ENCODE peak calls at places on chromosomes 3 and 15, in four cellular contexts. S, I, B and O are unnamed samples.

GRCh38 chr15:38226867-38227266 is 25.8 kb upstream of the SPRED1 start:
- DNase-seq in S (peak), I (no peak), B (peak), O (no peak)

GRCh38 chr15:39599871-39600270 is 19.0 kb downstream of the THBS1 start:
- DNase-seq in S (peak), I (no peak), B (no peak), O (no peak)

GRCh38 chr3:102529452-102529851 is 94.6 kb downstream of the ZPLD1 start:
- DNase-seq in S (peak), I (peak), B (peak), O (peak)

GRCh38 chr15:85886345-85886935 is 91.7 kb upstream of the KLHL25 start:
- DNase-seq in S (no peak), I (no peak), B (no peak), O (no peak)

GRCh38 chr3:161070252-161070930 is 34.8 kb downstream of the B3GALNT1 start:
- DNase-seq in S (peak), I (no peak), B (no peak), O (peak)

GRCh38 chr3:188544012-188544411 is 390.1 kb downstream of the LPP start:
- DNase-seq in S (no peak), I (no peak), B (no peak), O (no peak)

GRCh38 chr15:59885832-59886231 is 118.3 kb upstream of the FOXB1 start:
- DNase-seq in S (no peak), I (no peak), B (peak), O (no peak)

GRCh38 chr15:33086500-33087141 is 107.9 kb downstream of the FMN1 start:
- DNase-seq in S (peak), I (no peak), B (peak), O (peak)

GRCh38 chr3:64143399-64144130 is 81.7 kb downstream of the PRICKLE2 start:
- DNase-seq in S (peak), I (no peak), B (no peak), O (no peak)

GRCh38 chr3:169604568-169604967 is 58.9 kb downstream of the MECOM start:
- DNase-seq in S (peak), I (peak), B (no peak), O (peak)

DNA sequence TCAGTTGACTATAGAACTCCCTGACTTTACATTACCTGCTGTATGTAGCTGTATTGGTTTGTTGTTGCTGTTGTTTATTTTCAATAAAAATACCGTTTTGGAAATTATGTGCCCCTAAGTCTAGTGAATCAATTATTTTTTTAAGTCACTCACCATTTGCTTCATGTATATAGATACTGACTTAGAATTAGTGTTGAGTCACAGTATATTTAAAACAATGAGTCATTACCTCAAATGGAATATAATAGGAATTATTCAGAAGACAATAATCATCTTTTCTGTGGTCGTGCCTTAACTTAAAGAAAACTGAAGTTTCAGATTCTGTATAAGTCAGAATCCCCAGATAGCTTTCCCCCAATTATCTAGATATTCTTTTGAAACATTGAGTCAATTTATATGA is 21.0 kb upstream of the ALDH1A2 start:
- DNase-seq in S (peak), I (no peak), B (no peak), O (no peak)
- H3K4me2 ChIP-seq in S (peak), I (no peak), B (no peak), O (no peak)

DNA sequence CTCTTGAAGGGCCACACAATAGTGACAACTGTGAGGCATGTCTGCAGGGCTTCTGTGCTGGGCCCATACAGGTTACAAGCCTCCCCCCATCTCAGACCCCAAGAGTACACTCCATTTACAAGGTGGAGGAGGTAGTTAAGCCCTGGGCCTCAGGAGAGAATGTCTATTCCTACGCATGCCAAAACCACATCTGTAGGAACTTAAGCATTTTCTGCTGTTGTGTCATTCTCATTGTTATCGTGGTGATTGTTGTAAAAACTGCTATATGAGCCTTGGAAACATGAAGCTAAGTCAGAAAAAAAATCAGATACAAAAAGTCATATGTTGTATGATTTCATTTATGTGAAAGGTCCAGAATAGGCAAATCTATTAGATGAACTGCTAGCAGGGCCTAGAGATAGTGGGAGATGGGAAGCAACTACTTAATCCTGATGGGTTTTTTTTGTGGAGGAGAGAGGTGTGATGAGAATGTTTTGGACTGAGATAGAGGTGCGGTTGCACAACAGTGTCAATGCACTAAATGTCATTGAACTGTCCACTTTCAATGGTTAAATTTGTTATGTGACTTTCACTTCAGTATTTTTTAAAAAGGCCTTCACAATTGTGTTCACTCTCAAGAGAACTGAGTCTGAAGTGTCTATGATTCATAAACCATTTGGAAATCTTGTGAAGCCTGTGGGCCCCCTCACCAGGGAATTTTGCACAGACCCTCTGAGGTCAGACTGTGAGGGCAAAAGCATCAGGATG is 3.0 kb downstream of the RTP3 start:
- DNase-seq in S (peak), I (no peak), B (no peak), O (no peak)
- H3K4me2 ChIP-seq in S (no peak), I (no peak), B (no peak), O (no peak)

DNA sequence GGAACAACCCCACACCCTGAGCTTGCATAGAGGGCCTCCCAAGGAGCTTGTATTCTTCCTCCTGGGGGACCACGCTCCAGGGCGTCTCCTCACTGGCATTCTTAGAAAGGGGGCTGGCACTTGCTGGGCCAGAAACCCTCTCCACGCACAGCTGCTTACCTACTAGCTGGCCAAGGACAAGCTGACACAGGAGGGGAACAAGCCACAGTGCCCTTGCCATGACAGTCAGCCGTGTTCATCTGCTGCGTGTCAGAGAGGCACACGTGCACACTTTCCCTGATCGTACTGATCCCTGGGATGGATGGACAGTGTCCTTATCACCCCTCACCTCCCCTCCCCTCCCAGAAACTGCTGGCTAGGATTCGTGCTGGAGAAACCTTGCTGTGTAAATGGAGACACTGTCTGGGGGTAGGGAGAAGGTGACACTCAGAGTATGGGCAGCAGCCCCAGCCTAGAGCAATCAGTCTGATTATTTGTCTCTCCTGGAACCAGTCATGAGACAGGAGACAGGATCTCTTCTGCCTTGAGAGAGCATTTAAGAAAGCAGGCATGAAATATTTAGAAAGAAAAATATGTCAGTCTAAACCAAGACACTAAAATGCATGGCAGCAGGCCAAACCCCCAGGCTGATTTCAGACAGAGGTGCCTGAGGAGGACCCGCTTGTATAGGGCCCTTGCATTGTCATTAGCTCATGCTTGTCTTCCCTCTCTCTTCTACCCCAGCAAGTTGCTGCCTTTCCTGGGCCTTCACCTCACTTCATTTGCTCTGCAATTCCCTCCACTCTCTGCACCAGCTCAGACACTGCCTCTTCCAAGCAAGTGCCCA is 311.8 kb upstream of the TRIM42 start:
- DNase-seq in S (no peak), I (no peak), B (no peak), O (no peak)
- H3K4me2 ChIP-seq in S (no peak), I (no peak), B (no peak), O (no peak)

GRCh38 chr3:98553021-98553563 is 21.3 kb downstream of the GPR15 start:
- DNase-seq in S (no peak), I (no peak), B (no peak), O (no peak)
- H3K4me2 ChIP-seq in S (no peak), I (no peak), B (no peak), O (no peak)

DNA sequence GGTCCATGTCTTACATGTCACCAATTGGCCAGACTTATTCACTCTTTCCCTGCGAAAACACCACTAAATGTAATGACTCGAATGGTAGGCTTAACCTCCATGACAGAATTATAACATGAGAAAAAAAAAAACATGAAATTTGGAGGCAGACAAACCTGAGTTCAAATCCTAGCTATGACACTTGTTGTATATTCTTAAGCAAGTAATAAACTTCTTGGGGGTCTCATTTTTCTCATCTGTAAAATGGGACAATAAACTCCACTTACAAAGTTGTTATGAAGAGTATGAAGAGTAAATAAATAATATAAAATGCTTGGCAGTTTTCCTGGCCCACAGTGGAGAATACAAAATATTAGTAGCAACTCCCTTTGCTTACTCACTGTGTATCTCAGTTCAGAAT is 11.4 kb upstream of the EIF1B start:
- DNase-seq in S (no peak), I (no peak), B (no peak), O (no peak)
- H3K4me2 ChIP-seq in S (no peak), I (no peak), B (no peak), O (no peak)

DNA sequence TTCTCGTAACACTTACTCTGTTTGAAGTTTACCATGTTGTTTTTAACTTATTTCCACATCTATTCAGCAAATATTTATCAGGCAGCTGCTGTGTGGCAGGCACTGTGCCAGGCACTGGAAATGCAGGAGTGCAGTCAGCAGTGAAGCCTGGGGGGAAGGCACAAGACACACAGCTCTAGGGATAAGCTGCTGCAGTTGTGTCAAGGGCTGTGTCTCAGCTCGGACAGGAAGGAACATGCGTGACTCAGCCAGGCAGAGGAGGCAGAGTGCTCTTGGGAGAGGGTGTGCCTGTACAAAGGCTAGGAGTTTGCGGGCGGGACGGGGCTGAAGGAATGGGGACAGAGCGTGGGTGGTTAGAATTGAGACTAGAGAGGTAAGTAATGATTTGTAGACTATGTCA is 24.7 kb downstream of the LYSMD4 start:
- DNase-seq in S (peak), I (no peak), B (peak), O (no peak)
- H3K4me2 ChIP-seq in S (peak), I (no peak), B (peak), O (no peak)